ENCODE peak calls at places on chromosomes 16 and 17, in nine cellular contexts. One of them, this sample, is unnamed.

GRCh38 chr16:66207139-66207863 is 159.2 kb upstream of the CDH5 start:
- DNase-seq in pancreas: peak
- DNase-seq in kidney tubule cell: no peak
- DNase-seq in omental fat pad: no peak
- DNase-seq in pons: peak
- DNase-seq in amniotic stem cell: no peak
- DNase-seq in posterior vena cava: no peak
- DNase-seq in OCI-LY7: peak
- DNase-seq in mucosa of gallbladder: no peak
- DNase-seq in this sample: no peak

GRCh38 chr16:8229011-8229520 is 361.2 kb downstream of the TMEM114 start:
- DNase-seq in posterior vena cava: no peak
- DNase-seq in pancreas: no peak
- DNase-seq in mucosa of gallbladder: no peak
- DNase-seq in omental fat pad: no peak
- DNase-seq in OCI-LY7: no peak
- DNase-seq in kidney tubule cell: no peak
- DNase-seq in pons: no peak
- DNase-seq in amniotic stem cell: no peak
- DNase-seq in this sample: no peak

GRCh38 chr16:886084-886543 is 84.7 kb downstream of the LMF1 start:
- DNase-seq in omental fat pad: no peak
- DNase-seq in mucosa of gallbladder: no peak
- DNase-seq in amniotic stem cell: no peak
- DNase-seq in OCI-LY7: no peak
- DNase-seq in posterior vena cava: peak
- DNase-seq in kidney tubule cell: no peak
- DNase-seq in pons: peak
- DNase-seq in pancreas: no peak
- DNase-seq in this sample: no peak

GRCh38 chr16:15515992-15516391 is 81.6 kb downstream of the BMERB1 start:
- DNase-seq in OCI-LY7: no peak
- DNase-seq in pons: no peak
- DNase-seq in posterior vena cava: no peak
- DNase-seq in amniotic stem cell: no peak
- DNase-seq in kidney tubule cell: no peak
- DNase-seq in mucosa of gallbladder: no peak
- DNase-seq in omental fat pad: no peak
- DNase-seq in pancreas: no peak
- DNase-seq in this sample: no peak

GRCh38 chr16:81521141-81521626 is 76.6 kb downstream of the CMIP start:
- DNase-seq in kidney tubule cell: peak
- DNase-seq in mucosa of gallbladder: peak
- DNase-seq in posterior vena cava: peak
- DNase-seq in pons: no peak
- DNase-seq in omental fat pad: no peak
- DNase-seq in amniotic stem cell: no peak
- DNase-seq in OCI-LY7: peak
- DNase-seq in pancreas: no peak
- DNase-seq in this sample: no peak

GRCh38 chr16:46830417-46830901 is 521 bp downstream of the C16orf87 start:
- DNase-seq in amniotic stem cell: no peak
- DNase-seq in pancreas: peak
- DNase-seq in OCI-LY7: peak
- DNase-seq in omental fat pad: no peak
- DNase-seq in posterior vena cava: peak
- DNase-seq in pons: peak
- DNase-seq in mucosa of gallbladder: no peak
- DNase-seq in kidney tubule cell: no peak
- DNase-seq in this sample: no peak

GRCh38 chr17:30824002-30824355 is 513 bp downstream of the CRLF3 start:
- DNase-seq in kidney tubule cell: peak
- DNase-seq in posterior vena cava: no peak
- DNase-seq in pancreas: no peak
- DNase-seq in amniotic stem cell: no peak
- DNase-seq in mucosa of gallbladder: no peak
- DNase-seq in OCI-LY7: peak
- DNase-seq in omental fat pad: no peak
- DNase-seq in pons: no peak
- DNase-seq in this sample: no peak

GRCh38 chr16:68590201-68590994 is 51.3 kb downstream of the ZFP90 start:
- DNase-seq in posterior vena cava: no peak
- DNase-seq in pancreas: peak
- DNase-seq in kidney tubule cell: peak
- DNase-seq in mucosa of gallbladder: peak
- DNase-seq in amniotic stem cell: no peak
- DNase-seq in omental fat pad: peak
- DNase-seq in OCI-LY7: peak
- DNase-seq in pons: peak
- DNase-seq in this sample: peak

GRCh38 chr16:21159281-21159951 is 942 bp downstream of the LDAF1 start:
- DNase-seq in pancreas: peak
- DNase-seq in kidney tubule cell: peak
- DNase-seq in posterior vena cava: peak
- DNase-seq in OCI-LY7: peak
- DNase-seq in amniotic stem cell: no peak
- DNase-seq in pons: no peak
- DNase-seq in mucosa of gallbladder: peak
- DNase-seq in omental fat pad: peak
- DNase-seq in this sample: no peak

GRCh38 chr17:27635275-27635823 is 4.4 kb downstream of the LGALS9 start:
- DNase-seq in mucosa of gallbladder: peak
- DNase-seq in pancreas: peak
- DNase-seq in amniotic stem cell: no peak
- DNase-seq in pons: peak
- DNase-seq in posterior vena cava: no peak
- DNase-seq in omental fat pad: no peak
- DNase-seq in OCI-LY7: peak
- DNase-seq in kidney tubule cell: no peak
- DNase-seq in this sample: no peak

GRCh38 chr16:2212362-2213324 is 2.0 kb upstream of the BRICD5 start:
- DNase-seq in posterior vena cava: no peak
- DNase-seq in mucosa of gallbladder: no peak
- DNase-seq in amniotic stem cell: no peak
- DNase-seq in omental fat pad: no peak
- DNase-seq in kidney tubule cell: peak
- DNase-seq in pons: no peak
- DNase-seq in OCI-LY7: no peak
- DNase-seq in pancreas: peak
- DNase-seq in this sample: no peak

GRCh38 chr16:50301626-50302471 is 35.5 kb downstream of the ADCY7 start:
- DNase-seq in kidney tubule cell: peak
- DNase-seq in pancreas: peak
- DNase-seq in amniotic stem cell: no peak
- DNase-seq in mucosa of gallbladder: no peak
- DNase-seq in omental fat pad: no peak
- DNase-seq in OCI-LY7: no peak
- DNase-seq in posterior vena cava: peak
- DNase-seq in pons: no peak
- DNase-seq in this sample: no peak

GRCh38 chr16:57194512-57194911 is 8.4 kb downstream of the RSPRY1 start:
- DNase-seq in pancreas: no peak
- DNase-seq in mucosa of gallbladder: no peak
- DNase-seq in pons: no peak
- DNase-seq in omental fat pad: no peak
- DNase-seq in amniotic stem cell: peak
- DNase-seq in OCI-LY7: no peak
- DNase-seq in kidney tubule cell: peak
- DNase-seq in posterior vena cava: no peak
- DNase-seq in this sample: peak

GRCh38 chr16:89201467-89202377 is 1.4 kb upstream of the SLC22A31 start:
- DNase-seq in amniotic stem cell: peak
- DNase-seq in OCI-LY7: peak
- DNase-seq in mucosa of gallbladder: peak
- DNase-seq in posterior vena cava: peak
- DNase-seq in omental fat pad: no peak
- DNase-seq in pons: no peak
- DNase-seq in pancreas: peak
- DNase-seq in kidney tubule cell: peak
- DNase-seq in this sample: no peak

GRCh38 chr16:19135896-19136438 is 22.2 kb downstream of the ITPRIPL2 start:
- DNase-seq in amniotic stem cell: no peak
- DNase-seq in pons: no peak
- DNase-seq in kidney tubule cell: no peak
- DNase-seq in OCI-LY7: no peak
- DNase-seq in mucosa of gallbladder: peak
- DNase-seq in omental fat pad: no peak
- DNase-seq in posterior vena cava: no peak
- DNase-seq in pancreas: no peak
- DNase-seq in this sample: no peak

GRCh38 chr16:57555831-57556230 is 13.4 kb downstream of the ADGRG5 start:
- DNase-seq in omental fat pad: no peak
- DNase-seq in pons: no peak
- DNase-seq in pancreas: no peak
- DNase-seq in kidney tubule cell: no peak
- DNase-seq in OCI-LY7: no peak
- DNase-seq in amniotic stem cell: no peak
- DNase-seq in mucosa of gallbladder: no peak
- DNase-seq in posterior vena cava: no peak
- DNase-seq in this sample: no peak

GRCh38 chr17:29613371-29613837 is 9.3 kb downstream of the CORO6 start:
- DNase-seq in posterior vena cava: peak
- DNase-seq in pons: peak
- DNase-seq in omental fat pad: peak
- DNase-seq in mucosa of gallbladder: peak
- DNase-seq in amniotic stem cell: no peak
- DNase-seq in pancreas: peak
- DNase-seq in OCI-LY7: peak
- DNase-seq in kidney tubule cell: peak
- DNase-seq in this sample: no peak

GRCh38 chr17:9443811-9444210 is 131.8 kb downstream of the STX8 start:
- DNase-seq in kidney tubule cell: peak
- DNase-seq in OCI-LY7: no peak
- DNase-seq in posterior vena cava: no peak
- DNase-seq in mucosa of gallbladder: no peak
- DNase-seq in omental fat pad: no peak
- DNase-seq in pons: no peak
- DNase-seq in pancreas: no peak
- DNase-seq in amniotic stem cell: no peak
- DNase-seq in this sample: no peak

GRCh38 chr16:79307214-79307613 is 293.3 kb downstream of the MAF start:
- DNase-seq in pancreas: peak
- DNase-seq in OCI-LY7: no peak
- DNase-seq in amniotic stem cell: no peak
- DNase-seq in posterior vena cava: peak
- DNase-seq in mucosa of gallbladder: peak
- DNase-seq in omental fat pad: no peak
- DNase-seq in kidney tubule cell: no peak
- DNase-seq in pons: peak
- DNase-seq in this sample: no peak

GRCh38 chr17:32341857-32342602 is at the start of gene C17orf75:
- DNase-seq in mucosa of gallbladder: peak
- DNase-seq in OCI-LY7: peak
- DNase-seq in posterior vena cava: peak
- DNase-seq in amniotic stem cell: peak
- DNase-seq in kidney tubule cell: peak
- DNase-seq in pons: peak
- DNase-seq in omental fat pad: peak
- DNase-seq in pancreas: peak
- DNase-seq in this sample: peak

GRCh38 chr16:1258218-1258587 is 2.3 kb downstream of the TPSD1 start:
- DNase-seq in amniotic stem cell: no peak
- DNase-seq in pancreas: no peak
- DNase-seq in OCI-LY7: no peak
- DNase-seq in mucosa of gallbladder: no peak
- DNase-seq in posterior vena cava: no peak
- DNase-seq in omental fat pad: no peak
- DNase-seq in pons: no peak
- DNase-seq in kidney tubule cell: no peak
- DNase-seq in this sample: no peak

GRCh38 chr16:17520567-17520966 is 49.8 kb upstream of the XYLT1 start:
- DNase-seq in OCI-LY7: no peak
- DNase-seq in kidney tubule cell: no peak
- DNase-seq in omental fat pad: no peak
- DNase-seq in pancreas: no peak
- DNase-seq in mucosa of gallbladder: no peak
- DNase-seq in pons: no peak
- DNase-seq in amniotic stem cell: peak
- DNase-seq in posterior vena cava: no peak
- DNase-seq in this sample: no peak

GRCh38 chr17:38598536-38598935 is 7.2 kb downstream of the SRCIN1 start:
- DNase-seq in kidney tubule cell: peak
- DNase-seq in OCI-LY7: peak
- DNase-seq in omental fat pad: no peak
- DNase-seq in posterior vena cava: no peak
- DNase-seq in mucosa of gallbladder: peak
- DNase-seq in pancreas: peak
- DNase-seq in amniotic stem cell: no peak
- DNase-seq in pons: no peak
- DNase-seq in this sample: no peak

GRCh38 chr17:68908045-68908444 is 47.1 kb downstream of the ABCA8 start:
- DNase-seq in omental fat pad: no peak
- DNase-seq in amniotic stem cell: no peak
- DNase-seq in pancreas: no peak
- DNase-seq in mucosa of gallbladder: no peak
- DNase-seq in pons: peak
- DNase-seq in posterior vena cava: no peak
- DNase-seq in kidney tubule cell: no peak
- DNase-seq in OCI-LY7: no peak
- DNase-seq in this sample: no peak

GRCh38 chr17:66300956-66301355 is 1.5 kb upstream of the PRKCA start:
- DNase-seq in pancreas: no peak
- DNase-seq in posterior vena cava: no peak
- DNase-seq in OCI-LY7: no peak
- DNase-seq in kidney tubule cell: no peak
- DNase-seq in pons: no peak
- DNase-seq in omental fat pad: no peak
- DNase-seq in mucosa of gallbladder: no peak
- DNase-seq in amniotic stem cell: no peak
- DNase-seq in this sample: no peak

GRCh38 chr17:82531431-82531881 is 11.9 kb downstream of the FOXK2 start:
- DNase-seq in pancreas: no peak
- DNase-seq in pons: no peak
- DNase-seq in kidney tubule cell: peak
- DNase-seq in amniotic stem cell: peak
- DNase-seq in omental fat pad: no peak
- DNase-seq in posterior vena cava: no peak
- DNase-seq in mucosa of gallbladder: no peak
- DNase-seq in OCI-LY7: no peak
- DNase-seq in this sample: peak

GRCh38 chr17:45950888-45951287 is 48.2 kb upstream of the STH start:
- DNase-seq in mucosa of gallbladder: no peak
- DNase-seq in omental fat pad: no peak
- DNase-seq in kidney tubule cell: no peak
- DNase-seq in amniotic stem cell: no peak
- DNase-seq in OCI-LY7: no peak
- DNase-seq in posterior vena cava: no peak
- DNase-seq in pancreas: no peak
- DNase-seq in pons: peak
- DNase-seq in this sample: no peak

GRCh38 chr17:41624208-41625101 is at the start of gene KRT17:
- DNase-seq in kidney tubule cell: peak
- DNase-seq in pons: no peak
- DNase-seq in pancreas: no peak
- DNase-seq in mucosa of gallbladder: no peak
- DNase-seq in OCI-LY7: no peak
- DNase-seq in posterior vena cava: peak
- DNase-seq in omental fat pad: no peak
- DNase-seq in amniotic stem cell: no peak
- DNase-seq in this sample: no peak

GRCh38 chr17:77098884-77099545 is 41.8 kb upstream of the SEC14L1 start:
- DNase-seq in pancreas: peak
- DNase-seq in OCI-LY7: no peak
- DNase-seq in pons: peak
- DNase-seq in amniotic stem cell: no peak
- DNase-seq in kidney tubule cell: no peak
- DNase-seq in mucosa of gallbladder: peak
- DNase-seq in posterior vena cava: no peak
- DNase-seq in omental fat pad: peak
- DNase-seq in this sample: no peak

GRCh38 chr17:30413109-30413508 is 34.4 kb downstream of the CPD start:
- DNase-seq in OCI-LY7: no peak
- DNase-seq in mucosa of gallbladder: no peak
- DNase-seq in amniotic stem cell: no peak
- DNase-seq in pancreas: no peak
- DNase-seq in omental fat pad: no peak
- DNase-seq in posterior vena cava: no peak
- DNase-seq in pons: no peak
- DNase-seq in kidney tubule cell: peak
- DNase-seq in this sample: no peak

GRCh38 chr16:81358860-81359259 is 44.1 kb downstream of the GAN start:
- DNase-seq in kidney tubule cell: no peak
- DNase-seq in omental fat pad: no peak
- DNase-seq in amniotic stem cell: no peak
- DNase-seq in OCI-LY7: no peak
- DNase-seq in posterior vena cava: no peak
- DNase-seq in mucosa of gallbladder: no peak
- DNase-seq in pancreas: no peak
- DNase-seq in pons: no peak
- DNase-seq in this sample: no peak

This sample was measured in Panc1.